ENCODE peak calls at places on chromosomes 1 and 21, in ten cellular contexts. I is esophagus squamous epithelium; Q is pons; Z is HS-27A; B is progenitor cell of endocrine pancreas; R is effector CD4-positive, alpha-beta T cell; X is retina; O is stimulated activated CD8-positive, alpha-beta memory T cell treated with anti-CD3 and anti-CD28 coated beads, Interleukin-7, amount 100 ng/mL, for 1 hour; W is neural crest cell; G is midbrain. U is an unnamed sample.

GRCh38 chr21:44483288-44484237 is 28.3 kb downstream of the LRRC3 start:
- DNase-seq in O (no peak), X (no peak), R (no peak), B (no peak), Q (no peak), Z (no peak), W (no peak), G (no peak), I (no peak), U (no peak)

GRCh38 chr1:151372411-151372934 is at the start of gene SELENBP1:
- DNase-seq in B (peak; percentile 34), X (peak; percentile 69), I (no peak), Q (peak; percentile 70), Z (no peak), G (peak; percentile 67), O (no peak), R (no peak), W (peak; percentile 54), U (peak; percentile 82)

GRCh38 chr1:176959461-176959860 is 205.1 kb downstream of the ASTN1 start:
- DNase-seq in Q (no peak), O (no peak), W (no peak), R (no peak), G (no peak), X (no peak), Z (no peak), B (no peak), I (no peak), U (no peak)

GRCh38 chr1:183004146-183004545 is 19.1 kb upstream of the LAMC1 start:
- DNase-seq in O (no peak), B (no peak), Z (no peak), G (no peak), Q (no peak), R (no peak), W (no peak), X (no peak), I (no peak), U (no peak)

GRCh38 chr1:29123871-29124365 is at the start of gene TMEM200B:
- DNase-seq in R (no peak), X (no peak), Q (no peak), Z (no peak), W (no peak), O (no peak), I (no peak), G (no peak), B (peak; percentile 32), U (no peak)

GRCh38 chr1:175885247-175885646 is 141.9 kb upstream of the TNR start:
- DNase-seq in R (no peak), X (no peak), I (no peak), W (no peak), Z (no peak), G (peak; percentile 36), B (no peak), O (no peak), Q (peak; percentile 66), U (no peak)

GRCh38 chr1:38246955-38247952 is 200.7 kb upstream of the POU3F1 start:
- DNase-seq in O (no peak), B (no peak), X (peak; percentile 59), Z (no peak), G (no peak), R (no peak), Q (no peak), I (no peak), W (peak; percentile 33), U (no peak)

GRCh38 chr1:176884286-176884685 is 280.2 kb downstream of the ASTN1 start:
- DNase-seq in I (no peak), R (no peak), G (no peak), W (no peak), X (no peak), Q (no peak), Z (no peak), O (no peak), B (no peak), U (peak; percentile 13)

GRCh38 chr1:7103322-7104052 is 318.2 kb downstream of the CAMTA1 start:
- DNase-seq in Z (no peak), R (no peak), W (no peak), O (no peak), X (no peak), Q (no peak), G (no peak), I (no peak), B (no peak), U (no peak)

GRCh38 chr1:230825061-230825803 is 43.1 kb downstream of the C1orf198 start:
- DNase-seq in R (no peak), O (no peak), Z (peak; percentile 19), W (no peak), Q (peak; percentile 74), X (no peak), I (no peak), B (no peak), G (no peak), U (no peak)

GRCh38 chr1:27598902-27599528 is 4.9 kb downstream of the AHDC1 start:
- DNase-seq in X (peak; percentile 52), I (no peak), Z (no peak), B (no peak), R (no peak), Q (peak; percentile 44), W (no peak), G (peak; percentile 30), O (no peak), U (peak; percentile 15)

GRCh38 chr1:38135621-38136414 is 89.2 kb upstream of the POU3F1 start:
- DNase-seq in X (peak; percentile 67), Q (no peak), B (no peak), O (no peak), Z (no peak), I (no peak), R (no peak), G (no peak), W (no peak), U (no peak)

GRCh38 chr1:163361123-163361934 is 39.6 kb downstream of the NUF2 start:
- DNase-seq in O (no peak), Q (peak; percentile 48), Z (no peak), G (peak; percentile 47), I (no peak), R (no peak), B (peak; percentile 8), W (no peak), X (peak; percentile 12), U (peak; percentile 10)

GRCh38 chr1:18955442-18956188 is 861 bp downstream of the IFFO2 start:
- DNase-seq in W (peak; percentile 29), B (peak; percentile 53), Q (no peak), I (no peak), R (peak; percentile 43), O (no peak), G (no peak), Z (no peak), X (peak; percentile 68), U (peak; percentile 21)

GRCh38 chr1:79554620-79555160 is 548.2 kb upstream of the ADGRL4 start:
- DNase-seq in R (no peak), W (no peak), O (no peak), Z (no peak), I (no peak), X (no peak), B (no peak), Q (no peak), G (no peak), U (no peak)

GRCh38 chr1:94259635-94260289 is 22.4 kb upstream of the ARHGAP29 start:
- DNase-seq in R (no peak), Q (no peak), O (no peak), Z (no peak), I (no peak), B (no peak), G (no peak), W (no peak), X (no peak), U (no peak)

GRCh38 chr1:239976130-239976968 is 115.3 kb upstream of the FMN2 start:
- DNase-seq in G (peak; percentile 61), X (peak; percentile 56), Z (no peak), R (peak; percentile 27), I (no peak), Q (peak; percentile 62), O (no peak), B (peak; percentile 32), W (peak; percentile 57), U (no peak)

GRCh38 chr1:244918422-244919319 is 54.3 kb upstream of the HNRNPU start:
- DNase-seq in G (peak; percentile 34), O (peak; percentile 39), W (peak; percentile 9), Z (no peak), I (no peak), B (peak; percentile 11), X (peak; percentile 74), R (peak; percentile 53), Q (peak; percentile 47), U (peak; percentile 4)

GRCh38 chr1:117501275-117501674 is 104.6 kb upstream of the TENT5C start:
- DNase-seq in Z (peak; percentile 26), O (no peak), I (no peak), R (no peak), Q (no peak), G (no peak), W (no peak), B (no peak), X (no peak), U (no peak)

GRCh38 chr21:41152149-41152548 is 15.8 kb upstream of the BACE2 start:
- DNase-seq in G (no peak), Q (no peak), R (no peak), Z (no peak), X (no peak), W (no peak), O (no peak), B (no peak), I (no peak), U (no peak)

GRCh38 chr1:77303387-77303786 is 21.6 kb downstream of the AK5 start:
- DNase-seq in O (no peak), Z (no peak), Q (no peak), G (no peak), W (no peak), I (no peak), X (no peak), B (no peak), R (no peak), U (no peak)

GRCh38 chr1:221611930-221612777 is 129.7 kb downstream of the DUSP10 start:
- DNase-seq in Q (peak; percentile 7), R (no peak), Z (peak; percentile 56), I (no peak), W (no peak), O (no peak), X (no peak), B (no peak), G (no peak), U (no peak)

GRCh38 chr21:34890724-34891609 is 158.1 kb downstream of the RUNX1 start:
- DNase-seq in O (no peak), Z (no peak), I (no peak), R (no peak), G (no peak), Q (no peak), W (peak; percentile 16), X (peak; percentile 81), B (no peak), U (peak; percentile 47)

GRCh38 chr1:182101415-182102041 is 40.0 kb upstream of the ZNF648 start:
- DNase-seq in B (peak; percentile 48), G (no peak), X (no peak), O (no peak), I (no peak), R (no peak), W (no peak), Z (no peak), Q (no peak), U (no peak)

GRCh38 chr21:45356251-45356650 is 48.7 kb upstream of the COL18A1 start:
- DNase-seq in X (no peak), Q (no peak), B (no peak), O (no peak), I (no peak), W (no peak), G (no peak), R (no peak), Z (no peak), U (no peak)

GRCh38 chr1:29798699-29799566 is 562.6 kb downstream of the PTPRU start:
- DNase-seq in Z (no peak), Q (no peak), X (no peak), B (no peak), O (no peak), G (no peak), R (no peak), I (no peak), W (no peak), U (no peak)

GRCh38 chr1:75276385-75276784 is 142.2 kb downstream of the LHX8 start:
- DNase-seq in B (no peak), G (no peak), R (no peak), Z (no peak), W (no peak), I (no peak), O (no peak), Q (no peak), X (no peak), U (no peak)

GRCh38 chr1:115757286-115757810 is 11.2 kb downstream of the CASQ2 start:
- DNase-seq in B (no peak), O (no peak), X (no peak), I (no peak), Z (no peak), G (no peak), Q (no peak), W (no peak), R (no peak), U (no peak)

U was measured in DMS79.